ENCODE peak calls at places on chromosomes 5 and 9, in ten cellular contexts. B is stimulated activated naive CD8-positive, alpha-beta T cell treated with anti-CD3 and anti-CD28 coated beads, Interleukin-15, amount 100 ng/mL, for 72 hours; Y is non-pigmented ciliary epithelial cell; O is HFFc6; E is CD8-positive, alpha-beta T cell; P is ureter; V is mesendoderm; F is NCI-H774; D is left cardiac atrium; K is Caco-2. G is an unnamed sample.

GRCh38 chr9:36093384-36093783 is 43.1 kb upstream of the GLIPR2 start:
- DNase-seq in K (no peak), B (no peak), V (no peak), F (no peak), O (no peak), Y (no peak), P (no peak), D (no peak), E (no peak), G (peak)

GRCh38 chr9:93669116-93669957 is 93.0 kb downstream of the PHF2 start:
- DNase-seq in K (no peak), F (no peak), P (peak), Y (no peak), V (no peak), D (no peak), E (no peak), B (no peak), O (no peak), G (no peak)

GRCh38 chr9:129170229-129170628 is 7.8 kb downstream of the IER5L start:
- DNase-seq in E (no peak), Y (no peak), K (no peak), D (no peak), V (no peak), P (no peak), O (peak), B (no peak), F (no peak), G (no peak)

GRCh38 chr5:163496286-163496685 is 9.1 kb upstream of the MAT2B start:
- DNase-seq in B (no peak), Y (no peak), K (no peak), F (no peak), D (no peak), P (no peak), E (no peak), V (no peak), O (peak), G (no peak)

GRCh38 chr5:141493500-141494422 is 4.9 kb downstream of the PCDHGC5 start:
- DNase-seq in Y (no peak), B (no peak), F (no peak), P (no peak), K (no peak), E (no peak), O (peak), D (peak), V (no peak), G (peak)

GRCh38 chr9:131559416-131560000 is 14.2 kb downstream of the PRRT1B start:
- DNase-seq in B (no peak), D (no peak), F (no peak), P (no peak), K (no peak), V (no peak), O (no peak), E (no peak), Y (no peak), G (peak)

GRCh38 chr9:136777359-136777758 is 13.0 kb upstream of the LCN15 start:
- DNase-seq in P (no peak), B (no peak), F (no peak), Y (no peak), E (no peak), O (no peak), V (no peak), K (peak), D (no peak), G (no peak)

GRCh38 chr5:122267195-122267594 is 44.8 kb upstream of the SNCAIP start:
- DNase-seq in B (no peak), V (peak), F (no peak), D (no peak), E (no peak), K (no peak), Y (no peak), P (no peak), O (no peak), G (no peak)

GRCh38 chr5:160271396-160271795 is 41.0 kb downstream of the CCNJL start:
- DNase-seq in B (no peak), D (peak), F (peak), P (peak), Y (no peak), K (no peak), O (no peak), V (peak), E (no peak), G (no peak)

GRCh38 chr5:14463629-14464028 is 118.0 kb upstream of the OTULINL start:
- DNase-seq in V (no peak), E (no peak), K (peak), O (peak), Y (no peak), F (no peak), D (no peak), B (no peak), P (no peak), G (peak)

GRCh38 chr9:133515615-133516255 is 9.0 kb downstream of the MYMK start:
- DNase-seq in Y (no peak), K (no peak), E (no peak), D (peak), P (no peak), O (no peak), B (no peak), F (no peak), V (no peak), G (no peak)

GRCh38 chr5:171907731-171908343 is 98.6 kb downstream of the FBXW11 start:
- DNase-seq in Y (peak), P (peak), V (peak), O (peak), K (peak), E (peak), F (peak), D (peak), B (peak), G (peak)

GRCh38 chr5:149667084-149667826 is 62.9 kb upstream of the PPARGC1B start:
- DNase-seq in P (no peak), K (peak), E (no peak), Y (no peak), V (peak), F (no peak), D (no peak), B (peak), O (peak), G (peak)

GRCh38 chr5:157471709-157472108 is 11.7 kb downstream of the NIPAL4 start:
- DNase-seq in Y (no peak), O (peak), K (peak), V (peak), D (no peak), F (no peak), E (no peak), B (no peak), P (no peak), G (no peak)

GRCh38 chr9:69874301-69875060 is 53.9 kb downstream of the CFAP95 start:
- DNase-seq in V (peak), P (no peak), O (peak), F (no peak), D (no peak), K (no peak), Y (no peak), B (no peak), E (no peak), G (peak)

GRCh38 chr9:69798737-69799136 is 21.9 kb upstream of the CFAP95 start:
- DNase-seq in D (no peak), V (no peak), P (no peak), E (no peak), F (peak), B (no peak), K (no peak), O (peak), Y (no peak), G (peak)

GRCh38 chr5:119478781-119479180 is 26.5 kb downstream of the HSD17B4 start:
- DNase-seq in D (no peak), B (no peak), K (no peak), F (no peak), Y (no peak), P (no peak), V (peak), E (no peak), O (no peak), G (peak)

G was measured in foreskin fibroblast.